ENCODE peak calls at places on chromosome X, in five cellular contexts. U is right cardiac atrium; L is left lung; Z is CD8-positive, alpha-beta memory T cell; T is IMR-90. H is an unnamed sample.

GRCh38 chrX:19660604-19661003 is 145.3 kb upstream of the MAP3K15 start:
- DNase-seq in Z (no peak), U (no peak), L (no peak), T (no peak), H (no peak)

GRCh38 chrX:103399744-103400143 is 23.4 kb downstream of the BEX3 start:
- DNase-seq in L (no peak), T (no peak), U (no peak), Z (no peak), H (no peak)

GRCh38 chrX:8364369-8365141 is 100.1 kb upstream of the VCX3B start:
- DNase-seq in T (no peak), U (peak; percentile 50), L (no peak), Z (no peak), H (no peak)

GRCh38 chrX:109902665-109903064 is 100.2 kb upstream of the TMEM164 start:
- DNase-seq in U (no peak), T (peak; percentile 61), L (no peak), Z (no peak), H (no peak)

GRCh38 chrX:153546386-153546785 is 28.9 kb downstream of the ATP2B3 start:
- DNase-seq in L (no peak), T (no peak), U (no peak), Z (no peak), H (no peak)

GRCh38 chrX:23365541-23365940 is 30.9 kb downstream of the PTCHD1 start:
- DNase-seq in T (no peak), Z (no peak), L (no peak), U (no peak), H (no peak)

GRCh38 chrX:67693928-67694327 is 150.1 kb downstream of the AR start:
- DNase-seq in Z (no peak), U (no peak), T (no peak), L (no peak), H (no peak)

GRCh38 chrX:103794117-103794516 is 17.5 kb downstream of the PLP1 start:
- DNase-seq in U (no peak), T (peak; percentile 45), Z (no peak), L (no peak), H (no peak)

GRCh38 chrX:123859409-123859827 is 435 bp upstream of the XIAP start:
- DNase-seq in T (no peak), Z (no peak), L (no peak), U (no peak), H (peak; percentile 54)

GRCh38 chrX:121876316-121876715 is 828.9 kb downstream of the GLUD2 start:
- DNase-seq in Z (no peak), T (no peak), L (no peak), U (no peak), H (no peak)

GRCh38 chrX:150119323-150119722 is 181.0 kb upstream of the EOLA2 start:
- DNase-seq in L (no peak), U (no peak), T (no peak), Z (no peak), H (no peak)

GRCh38 chrX:131046596-131046995 is 11.6 kb upstream of the ARHGAP36 start:
- DNase-seq in L (no peak), U (no peak), Z (no peak), T (no peak), H (no peak)

GRCh38 chrX:54479471-54480122 is 16.4 kb downstream of the FGD1 start:
- DNase-seq in U (no peak), Z (no peak), L (no peak), T (no peak), H (no peak)

GRCh38 chrX:150623583-150623982 is 55.2 kb downstream of the MTM1 start:
- DNase-seq in Z (no peak), U (no peak), T (no peak), L (no peak), H (no peak)

GRCh38 chrX:115602729-115603389 is 41.9 kb downstream of the PLS3 start:
- DNase-seq in U (no peak), L (no peak), T (no peak), Z (no peak), H (no peak)

GRCh38 chrX:9530848-9531274 is 66.0 kb downstream of the TBL1X start:
- DNase-seq in T (peak; percentile 88), U (peak; percentile 91), L (peak; percentile 79), Z (peak; percentile 28), H (peak; percentile 81)

GRCh38 chrX:57447856-57448255 is 144.0 kb upstream of the ZXDB start:
- DNase-seq in Z (no peak), U (no peak), L (no peak), T (no peak), H (no peak)

GRCh38 chrX:21975827-21976226 is 35.3 kb downstream of the SMS start:
- DNase-seq in Z (no peak), L (no peak), U (no peak), T (peak; percentile 89), H (no peak)

GRCh38 chrX:70455366-70456202 is 10.9 kb downstream of the DLG3 start:
- DNase-seq in U (no peak), Z (no peak), L (peak; percentile 34), T (no peak), H (no peak)

GRCh38 chrX:139559383-139560042 is 29.0 kb downstream of the F9 start:
- DNase-seq in U (no peak), T (peak; percentile 43), Z (no peak), L (no peak), H (no peak)

GRCh38 chrX:12794654-12795053 is 3.4 kb downstream of the PRPS2 start:
- DNase-seq in T (no peak), L (no peak), Z (no peak), U (no peak), H (no peak)
- H3K4me3 ChIP-seq in T (no peak overlapping the region), L (no peak overlapping the region), Z (no peak overlapping the region), U (no peak overlapping the region), H (no peak overlapping the region)

DNA sequence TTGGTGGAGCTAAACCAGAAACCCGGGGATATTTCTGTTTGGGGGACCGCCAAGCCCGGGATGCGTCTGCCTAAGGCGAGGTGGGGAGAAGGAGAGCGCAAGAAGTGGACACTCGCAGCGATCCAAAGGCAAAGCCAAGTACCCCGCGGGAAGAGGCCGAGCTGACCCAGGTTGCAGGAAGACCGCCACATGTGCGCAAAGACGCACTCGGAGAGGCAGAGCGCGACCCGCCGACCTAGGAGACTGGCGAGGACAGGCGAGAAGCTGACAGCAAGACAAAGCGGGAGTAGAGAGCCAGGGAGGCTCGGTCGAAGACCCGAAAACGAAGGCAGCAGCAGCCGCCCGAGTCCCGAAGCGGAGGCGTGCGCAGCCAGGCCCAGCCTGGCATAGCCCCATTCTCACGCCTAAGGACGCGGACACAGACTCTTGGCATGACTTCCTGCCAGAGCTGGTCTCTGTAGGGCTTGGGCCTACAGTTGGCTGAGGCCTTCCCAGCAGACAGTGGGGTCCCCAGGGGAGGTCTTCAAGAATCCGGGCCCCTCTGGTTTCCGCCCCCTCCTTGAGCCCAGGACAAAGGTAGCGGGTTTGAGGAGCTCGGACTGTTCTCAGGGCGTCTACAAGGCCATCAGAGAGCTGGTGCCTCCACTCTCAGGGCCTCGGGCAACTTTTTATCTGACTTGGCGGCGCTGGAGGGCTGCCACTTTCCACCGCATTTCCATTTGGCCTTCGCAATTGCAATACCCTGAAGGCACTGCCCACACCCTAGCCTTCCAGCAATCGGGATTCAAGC is 49.8 kb upstream of the BCOR start:
- DNase-seq in L (no peak), U (peak; percentile 42), T (no peak), Z (no peak), H (no peak)
- H3K4me1 ChIP-seq in L (no peaks in the 10 kb centered on the region), U (peaks cover 13% of the 10 kb centered on the region), T (no peaks in the 10 kb centered on the region), Z (no peaks in the 10 kb centered on the region), H (peaks cover 5% of the 10 kb centered on the region)

GRCh38 chrX:107936434-107936730 is 45.8 kb downstream of the TEX13B start:
- DNase-seq in Z (no peak), U (no peak), T (no peak), L (no peak), H (no peak)
- H3K4me3 ChIP-seq in Z (no peak overlapping the region), U (no peak overlapping the region), T (no peak overlapping the region), L (no peak overlapping the region), H (no peak overlapping the region)

GRCh38 chrX:151825927-151826471 is 86.7 kb upstream of the MAGEA4 start:
- DNase-seq in T (peak; percentile 1), Z (no peak), U (peak; percentile 34), L (no peak), H (no peak)

GRCh38 chrX:151828434-151829080 is 84.1 kb upstream of the MAGEA4 start:
- DNase-seq in T (no peak), L (no peak), Z (no peak), U (no peak), H (no peak)

GRCh38 chrX:151830911-151831310 is 81.8 kb upstream of the MAGEA4 start:
- DNase-seq in T (no peak), U (no peak), L (no peak), Z (no peak), H (no peak)
- H3K4me1 ChIP-seq in T (no peaks in the 10 kb centered on the region), U (peaks cover 2% of the 10 kb centered on the region), L (no peaks in the 10 kb centered on the region), Z (no peaks in the 10 kb centered on the region), H (no peaks in the 10 kb centered on the region)

GRCh38 chrX:46957299-46957698 is 45.1 kb downstream of the JADE3 start:
- DNase-seq in U (no peak), Z (no peak), T (no peak), L (no peak), H (no peak)

GRCh38 chrX:46959985-46960700 is 47.9 kb downstream of the JADE3 start:
- DNase-seq in U (no peak), T (no peak), L (no peak), Z (no peak), H (no peak)

GRCh38 chrX:46961574-46962279 is 49.5 kb downstream of the JADE3 start:
- DNase-seq in U (no peak), T (no peak), Z (no peak), L (no peak), H (no peak)

GRCh38 chrX:46961097-46961496 is 48.9 kb downstream of the JADE3 start:
- DNase-seq in Z (no peak), U (no peak), T (no peak), L (no peak), H (no peak)

GRCh38 chrX:46959101-46959500 is 46.9 kb downstream of the JADE3 start:
- DNase-seq in T (no peak), U (no peak), L (no peak), Z (no peak), H (no peak)
- H3K4me3 ChIP-seq in T (no peak overlapping the region), U (no peak overlapping the region), L (no peak overlapping the region), Z (no peak overlapping the region), H (no peak overlapping the region)

DNA sequence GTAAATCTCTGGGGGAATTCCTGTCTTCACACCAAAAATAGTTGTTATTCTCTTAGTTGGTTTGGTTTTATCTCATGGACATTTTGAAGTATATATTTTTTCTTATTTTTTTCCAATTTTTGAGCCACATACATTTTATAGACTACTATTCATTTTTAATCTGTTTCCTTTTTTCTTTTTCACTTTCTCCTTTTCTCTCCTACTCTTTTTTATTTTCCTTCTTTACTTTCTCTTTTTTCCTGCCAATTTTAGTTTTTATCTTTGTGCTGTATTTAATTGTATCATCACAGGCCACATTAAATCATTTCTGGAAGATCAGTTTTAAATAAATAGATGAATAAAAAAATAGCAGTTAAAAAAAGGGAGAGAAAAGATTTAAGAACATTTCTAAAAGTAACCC is 14.0 kb upstream of the JADE3 start:
- DNase-seq in T (no peak), Z (no peak), U (no peak), L (no peak), H (no peak)
- H3K4me1 ChIP-seq in T (no peaks in the 10 kb centered on the region), Z (no peaks in the 10 kb centered on the region), U (no peaks in the 10 kb centered on the region), L (no peaks in the 10 kb centered on the region), H (no peaks in the 10 kb centered on the region)

DNA sequence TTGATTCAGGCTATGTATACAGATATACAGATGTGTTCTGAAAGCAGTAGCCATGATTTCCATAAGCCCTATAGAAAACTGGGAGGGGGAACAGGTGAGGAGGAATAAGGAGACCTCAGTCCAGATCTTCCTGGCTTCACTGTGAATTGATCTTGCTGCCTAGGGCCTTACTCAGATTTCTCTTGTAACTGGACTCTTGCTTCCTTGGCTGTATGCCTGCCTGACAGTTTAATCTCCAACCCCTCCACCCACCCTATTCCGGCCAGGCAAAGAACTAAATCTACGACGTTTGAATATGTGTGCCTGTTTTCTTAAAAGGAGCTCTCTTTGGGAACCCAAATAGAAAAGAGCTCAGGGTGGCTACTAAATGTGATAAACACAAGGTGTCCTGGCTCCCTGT is 173.0 kb downstream of the GPC3 start:
- DNase-seq in Z (no peak), U (no peak), L (no peak), T (no peak), H (no peak)
- H3K4me3 ChIP-seq in Z (no peak overlapping the region), U (no peak overlapping the region), L (no peak overlapping the region), T (no peak overlapping the region), H (no peak overlapping the region)